ENCODE peak calls at places on chromosomes 4 and X, in nine cellular contexts. K is ovary; L is left cardiac atrium; M is HEK293T; B is stimulated activated CD8-positive, alpha-beta memory T cell treated with anti-CD3 and anti-CD28 coated beads, Interleukin-4, amount 100 ng/mL, for 24 hours; C is ACHN; Q is DMS153; J is GM12891; N is omental fat pad. Y is an unnamed sample.

GRCh38 chr4:145484240-145484846 is 2.7 kb downstream of the SMAD1 start:
- DNase-seq in K (no peak), L (no peak), M (peak; percentile 10), B (no peak), C (no peak), Q (no peak), J (no peak), N (no peak), Y (no peak)

GRCh38 chr4:88007304-88008132 is at the start of gene PKD2:
- DNase-seq in K (peak; percentile 87), L (peak; percentile 91), M (peak; percentile 81), B (peak; percentile 71), C (peak; percentile 73), Q (peak; percentile 35), J (peak; percentile 84), N (peak; percentile 51), Y (peak; percentile 14)

GRCh38 chrX:72305286-72306084 is at the start of gene CITED1:
- DNase-seq in K (no peak), L (no peak), M (peak; percentile 50), B (no peak), C (no peak), Q (no peak), J (no peak), N (no peak), Y (no peak)

GRCh38 chr4:172134536-172134935 is 321.3 kb downstream of the GALNTL6 start:
- DNase-seq in K (no peak), L (no peak), M (no peak), B (no peak), C (no peak), Q (no peak), J (no peak), N (no peak), Y (no peak)

GRCh38 chr4:98181815-98182214 is 38.5 kb upstream of the STPG2 start:
- DNase-seq in K (no peak), L (no peak), M (peak; percentile 19), B (no peak), C (peak; percentile 1), Q (no peak), J (no peak), N (no peak), Y (no peak)

GRCh38 chrX:100946521-100946920 is 17.8 kb upstream of the XKRX start:
- DNase-seq in K (no peak), L (no peak), M (no peak), B (no peak), C (no peak), Q (no peak), J (no peak), N (no peak), Y (no peak)

GRCh38 chrX:31272472-31272775 is 200.6 kb upstream of the FTHL17 start:
- DNase-seq in K (no peak), L (no peak), M (no peak), B (no peak), C (no peak), Q (no peak), J (no peak), N (no peak), Y (no peak)

GRCh38 chr4:185149392-185149791 is 6.3 kb downstream of the SLC25A4 start:
- DNase-seq in K (no peak), L (no peak), M (no peak), B (no peak), C (no peak), Q (no peak), J (no peak), N (no peak), Y (no peak)

GRCh38 chr4:77001907-77002306 is 52.4 kb downstream of the SEPTIN11 start:
- DNase-seq in K (no peak), L (no peak), M (no peak), B (no peak), C (peak; percentile 22), Q (no peak), J (no peak), N (no peak), Y (no peak)

GRCh38 chr4:95251568-95251967 is 297.2 kb downstream of the UNC5C start:
- DNase-seq in K (no peak), L (no peak), M (no peak), B (no peak), C (no peak), Q (no peak), J (no peak), N (no peak), Y (no peak)